ENCODE peak calls at places on chromosome 13, in five cellular contexts. W is H1, H is K562, L is HepG2, X is GM12878. Z is an unnamed sample.

GRCh38 chr13:109874444-109874920 is 88.1 kb upstream of the IRS2 start:
- DNase-seq in W (no peak), H (no peak), L (no peak), X (no peak), Z (no peak)

GRCh38 chr13:51066091-51066831 is 44.8 kb downstream of the C13orf42 start:
- DNase-seq in W (no peak), H (no peak), L (no peak), X (no peak), Z (peak)

GRCh38 chr13:109145631-109146030 is 516.2 kb downstream of the MYO16 start:
- DNase-seq in W (no peak), H (peak), L (peak), X (no peak), Z (peak)

GRCh38 chr13:27336005-27336673 is 65.5 kb downstream of the RASL11A start:
- DNase-seq in W (no peak), H (no peak), L (no peak), X (no peak), Z (no peak)

GRCh38 chr13:45932611-45933182 is 81.1 kb upstream of the SIAH3 start:
- DNase-seq in W (no peak), H (no peak), L (no peak), X (no peak), Z (no peak)

GRCh38 chr13:31747271-31747670 is 7.9 kb downstream of the RXFP2 start:
- DNase-seq in W (no peak), H (no peak), L (no peak), X (no peak), Z (no peak)

GRCh38 chr13:110442946-110443632 is 118.4 kb downstream of the RAB20 start:
- DNase-seq in W (no peak), H (no peak), L (no peak), X (no peak), Z (no peak)

GRCh38 chr13:98447881-98448641 is 128.8 kb downstream of the STK24 start:
- DNase-seq in W (no peak), H (no peak), L (no peak), X (no peak), Z (peak)

GRCh38 chr13:31195616-31196015 is 4.2 kb upstream of the B3GLCT start:
- DNase-seq in W (no peak), H (no peak), L (no peak), X (no peak), Z (no peak)

GRCh38 chr13:95404141-95404882 is 103.1 kb upstream of the ABCC4 start:
- DNase-seq in W (peak), H (peak), L (peak), X (peak), Z (peak)

DNA sequence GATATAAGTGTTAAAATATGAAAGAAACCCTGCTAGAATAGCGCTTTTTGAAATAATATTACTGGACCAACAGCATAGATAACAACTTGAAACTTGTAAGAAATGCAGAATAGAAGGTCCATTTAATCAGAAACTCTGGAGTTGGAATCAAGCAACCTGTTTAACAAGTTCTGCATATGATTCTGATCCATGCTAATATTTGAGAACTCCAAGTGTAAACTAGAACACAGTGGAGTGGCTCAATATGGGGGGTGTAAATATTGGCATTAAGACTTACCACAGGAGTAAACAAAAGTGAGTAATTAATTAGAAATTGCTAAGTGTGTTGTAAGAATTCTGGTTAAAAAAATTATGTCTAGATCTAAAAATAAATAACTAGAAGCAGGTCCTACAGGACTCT is 151.2 kb downstream of the SLITRK1 start:
- DNase-seq in W (no peak), H (no peak), L (no peak), X (no peak), Z (no peak)
- TF ChIP-seq CREB1 in W (no peak), H (no peak), L (no peak), X (no peak), Z (no peak)

DNA sequence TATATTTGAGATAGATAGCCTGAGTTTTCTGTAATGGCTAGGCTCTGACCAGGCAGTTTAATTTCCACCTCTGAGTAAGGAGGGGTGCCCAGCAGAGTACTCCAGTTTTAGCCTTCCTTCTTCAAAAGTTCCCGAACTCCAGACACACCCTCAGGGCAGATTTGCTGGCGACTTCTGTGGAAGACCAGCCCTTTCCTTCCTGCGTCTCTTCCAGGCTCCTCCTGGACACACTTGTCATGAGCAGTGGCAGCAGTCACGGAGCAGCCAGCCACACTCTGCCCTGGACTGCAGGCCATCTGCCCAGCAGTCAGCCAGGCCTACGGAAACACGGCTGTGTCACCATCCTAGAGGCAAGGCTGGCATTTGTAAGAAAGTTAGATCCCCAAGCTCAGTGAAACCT is 6.6 kb upstream of the FLT1 start:
- DNase-seq in W (no peak), H (no peak), L (no peak), X (no peak), Z (no peak)
- TF ChIP-seq POLR2AphosphoS5 in W (no peak), H (no peak), L (no peak), X (no peak), Z (no peak)

DNA sequence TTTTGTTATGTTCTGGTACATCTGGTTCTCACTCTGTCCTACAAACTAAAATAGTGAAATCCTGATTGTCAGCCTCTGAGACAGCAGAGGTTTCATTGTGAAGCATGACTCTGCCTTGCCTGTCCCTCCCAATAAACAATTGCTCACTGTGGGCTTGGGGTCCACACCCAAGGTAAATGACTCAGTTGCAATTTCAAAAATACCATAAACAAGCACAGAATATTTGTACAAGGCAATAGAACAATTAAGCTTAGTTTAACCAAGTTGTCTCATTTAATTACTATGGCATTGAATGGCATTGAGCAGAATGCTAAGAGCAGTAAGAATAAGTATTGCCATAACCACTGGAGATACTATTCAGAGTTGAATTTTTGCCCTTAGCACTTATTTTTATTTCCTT is 353.6 kb downstream of the SPRY2 start:
- DNase-seq in W (no peak), H (no peak), L (no peak), X (no peak), Z (no peak)
- H3K27ac ChIP-seq in W (no peak), H (no peak), L (no peak), X (no peak), Z (no peak)

DNA sequence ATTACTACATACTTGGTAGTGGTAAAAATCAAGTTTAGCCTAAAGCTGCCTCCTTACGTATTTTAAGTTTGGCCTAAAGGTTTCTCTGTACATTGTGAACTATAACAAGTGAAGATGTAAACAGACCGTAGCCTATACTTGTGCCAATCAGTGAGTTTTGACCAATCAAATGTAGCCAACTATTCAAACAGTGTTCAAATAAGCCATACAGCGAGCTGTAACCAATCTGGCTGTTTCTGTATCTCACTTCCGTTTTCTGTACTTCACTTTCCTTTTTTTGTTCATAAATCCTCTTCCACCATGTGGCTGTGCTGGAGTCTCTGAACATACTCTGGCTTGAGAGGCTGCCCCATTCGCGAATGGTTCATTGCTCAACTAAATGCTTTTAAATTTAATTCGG is 2504.6 kb downstream of the PCDH9 start:
- DNase-seq in W (no peak), H (no peak), L (peak), X (no peak), Z (no peak)
- TF ChIP-seq CREB1 in W (no peak), H (no peak), L (no peak), X (no peak), Z (no peak)

GRCh38 chr13:36818483-36819063 is 449 bp upstream of the RFXAP start:
- DNase-seq in W (no peak), H (no peak), L (no peak), X (no peak), Z (no peak)

GRCh38 chr13:36819811-36820140 is 754 bp downstream of the RFXAP start:
- DNase-seq in W (no peak), H (peak), L (no peak), X (no peak), Z (peak)

GRCh38 chr13:36820222-36820621 is 1.2 kb downstream of the RFXAP start:
- DNase-seq in W (no peak), H (no peak), L (no peak), X (peak), Z (no peak)

GRCh38 chr13:36817996-36818395 is 1.0 kb upstream of the RFXAP start:
- DNase-seq in W (no peak), H (no peak), L (no peak), X (no peak), Z (no peak)

GRCh38 chr13:36819064-36819810 is at the start of gene RFXAP:
- DNase-seq in W (peak), H (peak), L (peak), X (peak), Z (peak)
- TF ChIP-seq POLR2AphosphoS5 in W (no peak), H (no peak), L (peak), X (peak), Z (peak)

DNA sequence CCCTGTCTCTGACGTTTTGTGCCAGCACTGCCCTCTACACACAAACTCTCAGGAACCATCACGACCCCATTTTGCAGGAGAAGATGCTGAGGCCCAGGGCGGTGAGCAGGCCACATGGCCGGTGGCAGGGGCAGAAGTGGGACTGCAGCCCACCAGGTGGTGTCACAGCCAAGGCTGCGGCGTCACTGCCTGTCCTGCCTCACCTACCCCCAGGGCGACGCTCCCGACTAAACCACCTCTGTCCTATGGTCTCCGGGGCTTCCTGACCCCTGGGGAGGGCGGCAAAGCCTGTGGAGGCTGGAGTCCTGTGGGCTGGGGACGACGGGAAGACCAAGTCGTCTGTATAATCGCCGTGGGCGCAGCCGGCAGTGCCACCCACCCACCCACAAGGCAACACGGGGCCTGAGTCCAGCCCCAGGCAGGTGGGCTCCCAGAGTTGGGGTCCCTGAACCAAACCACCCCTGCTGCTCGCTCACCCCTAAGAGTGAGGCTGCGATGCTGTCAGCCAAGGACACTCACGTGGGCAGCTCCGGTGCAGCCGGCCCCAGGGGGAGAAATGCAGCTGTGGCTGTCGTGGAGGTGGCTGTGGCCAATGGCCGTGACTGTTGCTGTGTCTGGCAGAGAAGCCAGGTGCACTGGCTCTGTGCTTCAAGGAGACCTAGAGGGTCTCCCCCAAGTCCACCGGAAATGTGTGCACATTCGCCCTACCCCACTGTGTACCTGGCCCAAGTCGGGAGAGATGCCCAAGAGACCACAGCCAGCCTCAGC is 29.7 kb downstream of the RASA3 start:
- DNase-seq in W (no peak), H (no peak), L (no peak), X (no peak), Z (no peak)
- H3K27ac ChIP-seq in W (no peak), H (no peak), L (no peak), X (no peak), Z (no peak)

DNA sequence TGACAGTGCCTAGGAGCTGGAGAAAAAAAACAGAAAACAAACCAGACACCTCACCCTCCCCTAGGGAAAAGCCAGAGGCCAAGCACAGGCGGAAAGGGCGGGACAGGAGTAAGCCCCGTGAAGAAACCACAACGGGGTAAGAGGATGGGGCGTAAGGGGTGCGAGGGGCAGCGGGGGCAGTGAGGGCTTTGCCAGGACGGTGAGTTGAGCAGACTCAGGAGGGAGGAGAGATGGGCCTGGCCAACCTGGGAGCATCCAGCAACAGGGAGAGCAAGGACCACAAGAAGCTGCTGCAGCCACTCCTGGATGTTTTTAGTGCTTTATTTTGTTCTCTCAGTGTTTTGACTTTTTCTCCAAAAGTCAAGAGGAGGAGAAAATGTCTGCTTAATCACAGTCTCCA is 114.1 kb upstream of the SOX1 start:
- DNase-seq in W (no peak), H (no peak), L (no peak), X (no peak), Z (no peak)
- TF ChIP-seq CREB1 in W (no peak), H (no peak), L (no peak), X (no peak), Z (no peak)

GRCh38 chr13:48146636-48147035 is 51.7 kb upstream of the MED4 start:
- DNase-seq in W (no peak), H (no peak), L (no peak), X (no peak), Z (no peak)

GRCh38 chr13:48146122-48146521 is 51.2 kb upstream of the MED4 start:
- DNase-seq in W (no peak), H (no peak), L (no peak), X (no peak), Z (no peak)

GRCh38 chr13:48142437-48142836 is 47.5 kb upstream of the MED4 start:
- DNase-seq in W (no peak), H (no peak), L (no peak), X (peak), Z (no peak)

DNA sequence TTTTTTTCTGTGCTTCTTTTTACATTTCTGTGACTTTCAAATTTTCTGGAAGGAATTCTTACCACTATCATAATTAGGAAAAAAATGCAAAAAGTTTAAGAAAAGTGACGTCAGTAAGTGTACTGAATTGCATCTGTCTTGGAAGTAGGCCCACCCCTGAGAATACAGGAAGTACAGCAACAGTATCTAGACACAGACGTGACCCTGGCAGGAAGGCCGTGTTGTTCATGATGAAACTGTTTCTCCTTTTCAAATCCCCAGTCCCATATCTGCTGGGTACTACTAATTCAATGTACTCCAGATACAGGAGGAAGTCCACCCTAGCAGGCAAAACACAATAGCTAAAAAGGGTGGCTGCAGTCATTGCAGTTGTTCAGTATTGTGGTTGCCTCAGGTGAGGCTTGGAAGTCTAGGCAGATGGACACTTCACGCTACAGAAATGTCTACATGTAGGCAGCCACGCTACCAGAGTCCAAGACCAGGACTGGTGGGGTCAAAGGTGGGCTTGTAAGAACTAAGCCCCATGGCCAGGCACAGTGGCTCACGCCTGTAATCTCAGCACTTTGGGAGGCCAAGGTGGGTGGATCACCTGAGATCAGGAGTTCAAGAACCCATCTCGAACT is 49.6 kb upstream of the MED4 start:
- DNase-seq in W (no peak), H (no peak), L (no peak), X (no peak), Z (no peak)
- TF ChIP-seq POLR2AphosphoS5 in W (no peak), H (no peak), L (no peak), X (no peak), Z (no peak)